ENCODE peak calls at places on chromosomes 6 and 20, in six cellular contexts. One of them, this sample, is unnamed.
A peak's percentile ranks its signal among the peaks of the same experiment; 100 is the strongest.

GRCh38 chr6:12313992-12314589 is 23.9 kb downstream of the EDN1 start:
- DNase-seq in sigmoid colon: no peak
- DNase-seq in mammary epithelial cell: peak; percentile 90
- DNase-seq in aorta: no peak
- DNase-seq in H1: peak; percentile 35
- DNase-seq in left lung: no peak
- DNase-seq in this sample: no peak

GRCh38 chr20:4018015-4018748 is 2.8 kb upstream of the RNF24 start:
- DNase-seq in sigmoid colon: no peak
- DNase-seq in mammary epithelial cell: peak; percentile 77
- DNase-seq in aorta: no peak
- DNase-seq in H1: no peak
- DNase-seq in left lung: no peak
- DNase-seq in this sample: no peak

GRCh38 chr6:118198746-118199145 is 291.7 kb downstream of the SLC35F1 start:
- DNase-seq in sigmoid colon: no peak
- DNase-seq in mammary epithelial cell: peak; percentile 58
- DNase-seq in aorta: no peak
- DNase-seq in H1: no peak
- DNase-seq in left lung: no peak
- DNase-seq in this sample: no peak

GRCh38 chr20:45827712-45828111 is 600 bp upstream of the TNNC2 start:
- DNase-seq in sigmoid colon: no peak
- DNase-seq in mammary epithelial cell: no peak
- DNase-seq in aorta: no peak
- DNase-seq in H1: no peak
- DNase-seq in left lung: no peak
- DNase-seq in this sample: no peak

GRCh38 chr6:144185133-144185836 is 35.0 kb downstream of the STX11 start:
- DNase-seq in sigmoid colon: no peak
- DNase-seq in mammary epithelial cell: no peak
- DNase-seq in aorta: no peak
- DNase-seq in H1: no peak
- DNase-seq in left lung: no peak
- DNase-seq in this sample: no peak

GRCh38 chr20:24908642-24909041 is 40.4 kb upstream of the CST7 start:
- DNase-seq in sigmoid colon: no peak
- DNase-seq in mammary epithelial cell: no peak
- DNase-seq in aorta: no peak
- DNase-seq in H1: no peak
- DNase-seq in left lung: no peak
- DNase-seq in this sample: no peak

GRCh38 chr6:157469378-157469777 is 88.4 kb downstream of the ZDHHC14 start:
- DNase-seq in sigmoid colon: no peak
- DNase-seq in mammary epithelial cell: peak; percentile 14
- DNase-seq in aorta: no peak
- DNase-seq in H1: no peak
- DNase-seq in left lung: no peak
- DNase-seq in this sample: no peak

GRCh38 chr6:111983197-111983596 is 70.7 kb upstream of the CCN6 start:
- DNase-seq in sigmoid colon: no peak
- DNase-seq in mammary epithelial cell: no peak
- DNase-seq in aorta: no peak
- DNase-seq in H1: no peak
- DNase-seq in left lung: no peak
- DNase-seq in this sample: no peak

GRCh38 chr6:114355300-114355699 is 12.5 kb upstream of the HS3ST5 start:
- DNase-seq in sigmoid colon: no peak
- DNase-seq in mammary epithelial cell: no peak
- DNase-seq in aorta: no peak
- DNase-seq in H1: no peak
- DNase-seq in left lung: no peak
- DNase-seq in this sample: no peak

GRCh38 chr6:31402324-31403282 is 792 bp upstream of the MICA start:
- DNase-seq in sigmoid colon: peak; percentile 76
- DNase-seq in mammary epithelial cell: no peak
- DNase-seq in aorta: no peak
- DNase-seq in H1: no peak
- DNase-seq in left lung: no peak
- DNase-seq in this sample: peak; percentile 63

GRCh38 chr20:17634666-17635319 is 47.2 kb downstream of the RRBP1 start:
- DNase-seq in sigmoid colon: no peak
- DNase-seq in mammary epithelial cell: no peak
- DNase-seq in aorta: no peak
- DNase-seq in H1: no peak
- DNase-seq in left lung: no peak
- DNase-seq in this sample: no peak

GRCh38 chr6:143059616-143060353 is 904 bp upstream of the AIG1 start:
- DNase-seq in sigmoid colon: no peak
- DNase-seq in mammary epithelial cell: peak; percentile 97
- DNase-seq in aorta: no peak
- DNase-seq in H1: no peak
- DNase-seq in left lung: no peak
- DNase-seq in this sample: peak; percentile 24

GRCh38 chr6:117414770-117415169 is 11.0 kb downstream of the ROS1 start:
- DNase-seq in sigmoid colon: no peak
- DNase-seq in mammary epithelial cell: peak; percentile 29
- DNase-seq in aorta: no peak
- DNase-seq in H1: no peak
- DNase-seq in left lung: no peak
- DNase-seq in this sample: no peak

GRCh38 chr6:85660181-85660611 is 17.5 kb upstream of the SYNCRIP start:
- DNase-seq in sigmoid colon: no peak
- DNase-seq in mammary epithelial cell: peak; percentile 91
- DNase-seq in aorta: no peak
- DNase-seq in H1: no peak
- DNase-seq in left lung: no peak
- DNase-seq in this sample: no peak

GRCh38 chr6:128899651-128900050 is 16.7 kb downstream of the LAMA2 start:
- DNase-seq in sigmoid colon: no peak
- DNase-seq in mammary epithelial cell: no peak
- DNase-seq in aorta: no peak
- DNase-seq in H1: no peak
- DNase-seq in left lung: no peak
- DNase-seq in this sample: no peak

GRCh38 chr6:147776631-147777030 is 268.1 kb downstream of the SAMD5 start:
- DNase-seq in sigmoid colon: no peak
- DNase-seq in mammary epithelial cell: no peak
- DNase-seq in aorta: no peak
- DNase-seq in H1: no peak
- DNase-seq in left lung: no peak
- DNase-seq in this sample: no peak

GRCh38 chr6:28646650-28647049 is 121.0 kb downstream of the GPX5 start:
- DNase-seq in sigmoid colon: no peak
- DNase-seq in mammary epithelial cell: no peak
- DNase-seq in aorta: no peak
- DNase-seq in H1: no peak
- DNase-seq in left lung: no peak
- DNase-seq in this sample: no peak

GRCh38 chr6:31476515-31477139 is 21.3 kb upstream of the MICB start:
- DNase-seq in sigmoid colon: no peak
- DNase-seq in mammary epithelial cell: no peak
- DNase-seq in aorta: no peak
- DNase-seq in H1: peak; percentile 41
- DNase-seq in left lung: no peak
- DNase-seq in this sample: no peak

GRCh38 chr6:114063956-114064355 is 93.0 kb upstream of the HDAC2 start:
- DNase-seq in sigmoid colon: no peak
- DNase-seq in mammary epithelial cell: no peak
- DNase-seq in aorta: no peak
- DNase-seq in H1: no peak
- DNase-seq in left lung: no peak
- DNase-seq in this sample: no peak

GRCh38 chr6:143061597-143062385 is 1.1 kb downstream of the AIG1 start:
- DNase-seq in sigmoid colon: no peak
- DNase-seq in mammary epithelial cell: no peak
- DNase-seq in aorta: no peak
- DNase-seq in H1: no peak
- DNase-seq in left lung: no peak
- DNase-seq in this sample: no peak

GRCh38 chr6:149271348-149272340 is 45.9 kb upstream of the TAB2 start:
- DNase-seq in sigmoid colon: no peak
- DNase-seq in mammary epithelial cell: no peak
- DNase-seq in aorta: no peak
- DNase-seq in H1: no peak
- DNase-seq in left lung: no peak
- DNase-seq in this sample: peak; percentile 59

DNA sequence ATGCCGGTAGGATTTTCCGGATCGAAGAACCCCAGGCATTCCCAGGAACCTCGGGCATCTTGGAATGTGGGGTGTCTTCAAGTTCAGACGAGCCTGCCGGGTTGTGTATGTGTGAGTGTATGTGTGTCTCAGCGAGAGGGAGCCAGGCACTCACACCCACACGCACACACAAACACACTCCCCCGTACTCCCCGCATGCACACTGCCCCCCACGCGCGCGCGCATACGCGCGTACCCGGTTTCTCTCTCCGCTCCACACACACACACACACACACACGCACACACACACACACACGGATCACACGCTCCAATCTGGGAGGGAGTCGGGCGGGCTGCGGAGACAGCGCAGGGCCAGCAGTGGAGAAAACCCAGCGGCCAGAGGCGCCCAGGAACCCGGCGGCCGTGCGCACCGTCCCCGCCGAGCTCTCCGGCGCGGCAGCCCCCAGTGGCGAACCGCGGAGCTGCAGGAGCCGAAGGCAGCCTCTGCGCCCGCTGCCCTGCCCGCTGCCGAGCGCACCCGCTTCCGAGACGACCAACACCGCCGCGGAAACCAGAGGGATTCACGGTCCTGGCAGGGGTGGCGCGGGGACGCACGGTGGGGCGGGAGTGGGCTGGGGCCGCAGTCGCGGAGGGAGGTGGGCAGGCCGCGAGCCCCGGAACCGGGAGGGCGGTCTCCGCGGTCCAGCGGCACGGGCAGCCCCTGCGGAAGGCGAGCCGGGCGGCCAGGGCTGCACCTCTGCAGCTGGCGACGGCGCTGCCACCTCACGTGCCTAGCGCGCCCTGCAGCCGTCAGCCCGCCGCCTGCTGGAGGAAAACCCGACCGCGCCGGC is at the start of gene LRFN2:
- DNase-seq in sigmoid colon: peak; percentile 68
- DNase-seq in mammary epithelial cell: peak; percentile 70
- DNase-seq in aorta: peak; percentile 92
- DNase-seq in H1: peak; percentile 93
- DNase-seq in left lung: peak; percentile 89
- DNase-seq in this sample: peak; percentile 53
- H3K27me3 ChIP-seq in sigmoid colon: peaks cover 3% of the 10 kb centered on the region
- H3K27me3 ChIP-seq in mammary epithelial cell: peaks cover 8% of the 10 kb centered on the region
- H3K27me3 ChIP-seq in aorta: no peaks in the 10 kb centered on the region
- H3K27me3 ChIP-seq in H1: peaks cover 17% of the 10 kb centered on the region
- H3K27me3 ChIP-seq in left lung: peaks cover 18% of the 10 kb centered on the region
- H3K27me3 ChIP-seq in this sample: peaks cover 4% of the 10 kb centered on the region

GRCh38 chr20:39338977-39339376 is 376.8 kb downstream of the DHX35 start:
- DNase-seq in sigmoid colon: no peak
- DNase-seq in mammary epithelial cell: no peak
- DNase-seq in aorta: no peak
- DNase-seq in H1: no peak
- DNase-seq in left lung: no peak
- DNase-seq in this sample: no peak
- H3K27me3 ChIP-seq in sigmoid colon: no peaks in the 10 kb centered on the region
- H3K27me3 ChIP-seq in mammary epithelial cell: no peaks in the 10 kb centered on the region
- H3K27me3 ChIP-seq in aorta: no peaks in the 10 kb centered on the region
- H3K27me3 ChIP-seq in H1: no peaks in the 10 kb centered on the region
- H3K27me3 ChIP-seq in left lung: no peaks in the 10 kb centered on the region
- H3K27me3 ChIP-seq in this sample: no peaks in the 10 kb centered on the region

DNA sequence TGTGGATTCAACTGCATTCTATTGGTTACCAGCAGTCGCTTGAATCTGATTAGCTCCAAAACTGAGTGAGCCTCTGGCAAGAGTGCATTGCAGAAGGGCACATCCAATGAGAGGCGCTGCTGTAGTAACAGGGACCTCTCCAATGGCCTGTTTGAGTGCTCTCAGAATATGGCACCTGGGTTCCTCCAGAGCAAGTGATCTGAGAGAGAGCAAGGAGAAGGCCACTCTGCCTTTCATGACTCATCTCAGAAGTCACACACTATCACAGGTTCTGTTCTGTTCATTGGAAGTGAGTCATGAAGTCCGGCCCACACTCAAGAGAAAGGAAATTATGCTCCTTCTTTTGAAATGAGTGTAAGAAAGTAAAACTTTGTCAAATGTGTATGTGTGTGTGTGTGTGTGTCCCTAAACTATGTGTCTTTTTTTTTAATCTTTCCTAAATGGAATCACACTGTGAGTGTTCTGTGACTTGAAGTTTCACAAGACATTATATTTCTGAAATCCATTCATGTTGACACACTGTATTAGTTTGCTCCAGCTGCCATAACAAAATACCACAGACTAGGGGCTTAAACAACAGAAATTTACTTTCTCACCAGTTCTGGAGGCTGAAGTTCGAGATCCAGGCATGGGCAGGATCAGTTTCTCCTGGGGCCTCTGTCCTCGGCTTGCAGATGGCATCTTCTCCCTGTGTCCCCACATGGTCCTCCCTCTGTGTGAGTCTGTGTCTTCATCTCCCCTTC is 138.3 kb upstream of the CDYL start:
- DNase-seq in sigmoid colon: no peak
- DNase-seq in mammary epithelial cell: peak; percentile 84
- DNase-seq in aorta: no peak
- DNase-seq in H1: no peak
- DNase-seq in left lung: no peak
- DNase-seq in this sample: no peak
- H3K27me3 ChIP-seq in sigmoid colon: no peaks in the 10 kb centered on the region
- H3K27me3 ChIP-seq in mammary epithelial cell: no peaks in the 10 kb centered on the region
- H3K27me3 ChIP-seq in aorta: no peaks in the 10 kb centered on the region
- H3K27me3 ChIP-seq in H1: no peaks in the 10 kb centered on the region
- H3K27me3 ChIP-seq in left lung: no peaks in the 10 kb centered on the region
- H3K27me3 ChIP-seq in this sample: no peaks in the 10 kb centered on the region

GRCh38 chr20:64103871-64104666 is 3.3 kb downstream of the NPBWR2 start:
- DNase-seq in sigmoid colon: peak; percentile 35
- DNase-seq in mammary epithelial cell: no peak
- DNase-seq in aorta: peak; percentile 61
- DNase-seq in H1: peak; percentile 48
- DNase-seq in left lung: peak; percentile 57
- DNase-seq in this sample: no peak
- H3K27me3 ChIP-seq in sigmoid colon: peaks cover 23% of the 10 kb centered on the region
- H3K27me3 ChIP-seq in mammary epithelial cell: peaks cover 18% of the 10 kb centered on the region
- H3K27me3 ChIP-seq in aorta: no peaks in the 10 kb centered on the region
- H3K27me3 ChIP-seq in H1: peaks cover 17% of the 10 kb centered on the region
- H3K27me3 ChIP-seq in left lung: peaks cover 26% of the 10 kb centered on the region
- H3K27me3 ChIP-seq in this sample: peaks cover 7% of the 10 kb centered on the region

GRCh38 chr6:67863346-67863745 is 771.7 kb upstream of the ADGRB3 start:
- DNase-seq in sigmoid colon: no peak
- DNase-seq in mammary epithelial cell: no peak
- DNase-seq in aorta: no peak
- DNase-seq in H1: no peak
- DNase-seq in left lung: no peak
- DNase-seq in this sample: no peak
- H3K27me3 ChIP-seq in sigmoid colon: no peaks in the 10 kb centered on the region
- H3K27me3 ChIP-seq in mammary epithelial cell: no peaks in the 10 kb centered on the region
- H3K27me3 ChIP-seq in aorta: no peaks in the 10 kb centered on the region
- H3K27me3 ChIP-seq in H1: no peaks in the 10 kb centered on the region
- H3K27me3 ChIP-seq in left lung: no peaks in the 10 kb centered on the region
- H3K27me3 ChIP-seq in this sample: no peaks in the 10 kb centered on the region

This sample was measured in CD8-positive, alpha-beta memory T cell.